ENCODE peak calls at places on chromosome 15, in eight cellular contexts. B, C, T, I, M, X, Y and R are unnamed samples.

GRCh38 chr15:77568014-77568959 is 64.4 kb downstream of the LINGO1 start:
- DNase-seq in B (no peak), C (no peak), T (no peak), I (no peak), M (no peak), X (no peak), Y (no peak), R (no peak)

GRCh38 chr15:50137330-50137761 is 18.3 kb upstream of the ATP8B4 start:
- DNase-seq in B (no peak), C (peak; percentile 86), T (peak; percentile 95), I (peak; percentile 94), M (no peak), X (no peak), Y (no peak), R (no peak)

GRCh38 chr15:52678036-52678467 is 1.1 kb downstream of the ATOSA start:
- DNase-seq in B (peak; percentile 73), C (no peak), T (peak; percentile 64), I (peak; percentile 67), M (peak; percentile 74), X (peak; percentile 83), Y (peak; percentile 54), R (no peak)

GRCh38 chr15:34327906-34328305 is 9.7 kb downstream of the SLC12A6 start:
- DNase-seq in B (no peak), C (no peak), T (no peak), I (no peak), M (no peak), X (no peak), Y (no peak), R (no peak)

GRCh38 chr15:101579766-101580165 is 72.4 kb downstream of the TM2D3 start:
- DNase-seq in B (no peak), C (no peak), T (no peak), I (peak; percentile 81), M (no peak), X (no peak), Y (no peak), R (no peak)

GRCh38 chr15:95940431-95940985 is 390.0 kb upstream of the NR2F2 start:
- DNase-seq in B (no peak), C (no peak), T (no peak), I (no peak), M (no peak), X (no peak), Y (peak; percentile 49), R (no peak)

GRCh38 chr15:41869770-41870688 is 23.8 kb downstream of the SPTBN5 start:
- DNase-seq in B (no peak), C (no peak), T (no peak), I (no peak), M (no peak), X (no peak), Y (no peak), R (no peak)

GRCh38 chr15:39273805-39274411 is 307.0 kb upstream of the THBS1 start:
- DNase-seq in B (no peak), C (no peak), T (peak; percentile 46), I (peak; percentile 94), M (no peak), X (peak; percentile 98), Y (no peak), R (no peak)

GRCh38 chr15:67815036-67815592 is 10.2 kb upstream of the SKOR1 start:
- DNase-seq in B (peak; percentile 19), C (no peak), T (no peak), I (no peak), M (no peak), X (no peak), Y (no peak), R (peak; percentile 10)

GRCh38 chr15:70053006-70053702 is 44.6 kb downstream of the TLE3 start:
- DNase-seq in B (peak; percentile 44), C (no peak), T (no peak), I (no peak), M (no peak), X (no peak), Y (no peak), R (peak; percentile 36)

GRCh38 chr15:89851665-89852341 is 37.2 kb upstream of the ANPEP start:
- DNase-seq in B (no peak), C (no peak), T (peak; percentile 25), I (no peak), M (no peak), X (no peak), Y (no peak), R (no peak)

GRCh38 chr15:64701482-64701881 is 73.9 kb downstream of the RBPMS2 start:
- DNase-seq in B (no peak), C (no peak), T (no peak), I (no peak), M (no peak), X (no peak), Y (no peak), R (no peak)

GRCh38 chr15:78093242-78094020 is 1.1 kb downstream of the SH2D7 start:
- DNase-seq in B (peak; percentile 51), C (no peak), T (peak; percentile 93), I (no peak), M (no peak), X (peak; percentile 25), Y (no peak), R (no peak)

GRCh38 chr15:86624261-86625036 is 544.8 kb downstream of the AGBL1 start:
- DNase-seq in B (no peak), C (no peak), T (peak; percentile 71), I (peak; percentile 93), M (peak; percentile 40), X (peak; percentile 50), Y (peak; percentile 58), R (no peak)

GRCh38 chr15:78012643-78013077 is 64.9 kb downstream of the TBC1D2B start:
- DNase-seq in B (no peak), C (no peak), T (no peak), I (peak; percentile 65), M (no peak), X (peak; percentile 98), Y (no peak), R (no peak)

GRCh38 chr15:33031324-33031736 is 163.2 kb downstream of the FMN1 start:
- DNase-seq in B (no peak), C (no peak), T (peak; percentile 50), I (no peak), M (no peak), X (peak; percentile 33), Y (no peak), R (no peak)

GRCh38 chr15:22839046-22839705 is 710 bp downstream of the NIPA2 start:
- DNase-seq in B (no peak), C (no peak), T (peak; percentile 24), I (no peak), M (no peak), X (no peak), Y (no peak), R (no peak)

GRCh38 chr15:69897471-69898237 is 200.1 kb downstream of the TLE3 start:
- DNase-seq in B (peak; percentile 63), C (no peak), T (no peak), I (no peak), M (no peak), X (no peak), Y (no peak), R (no peak)

GRCh38 chr15:72196409-72197044 is 1.1 kb downstream of the GRAMD2A start:
- DNase-seq in B (no peak), C (no peak), T (no peak), I (peak; percentile 35), M (no peak), X (no peak), Y (no peak), R (no peak)

GRCh38 chr15:40539030-40539429 is 25.8 kb downstream of the CCDC32 start:
- DNase-seq in B (no peak), C (no peak), T (no peak), I (no peak), M (no peak), X (no peak), Y (no peak), R (no peak)

GRCh38 chr15:52031542-52031941 is 12.5 kb downstream of the MAPK6 start:
- DNase-seq in B (no peak), C (no peak), T (no peak), I (peak; percentile 61), M (no peak), X (no peak), Y (no peak), R (no peak)

GRCh38 chr15:82572986-82573385 is 32.7 kb upstream of the RPS17 start:
- DNase-seq in B (no peak), C (no peak), T (peak; percentile 4), I (no peak), M (no peak), X (no peak), Y (no peak), R (no peak)
- TF ChIP-seq CTCF in B (no peak), C (no peak), T (no peak), I (no peak), M (no peak), X (no peak), Y (no peak), R (no peak)

DNA sequence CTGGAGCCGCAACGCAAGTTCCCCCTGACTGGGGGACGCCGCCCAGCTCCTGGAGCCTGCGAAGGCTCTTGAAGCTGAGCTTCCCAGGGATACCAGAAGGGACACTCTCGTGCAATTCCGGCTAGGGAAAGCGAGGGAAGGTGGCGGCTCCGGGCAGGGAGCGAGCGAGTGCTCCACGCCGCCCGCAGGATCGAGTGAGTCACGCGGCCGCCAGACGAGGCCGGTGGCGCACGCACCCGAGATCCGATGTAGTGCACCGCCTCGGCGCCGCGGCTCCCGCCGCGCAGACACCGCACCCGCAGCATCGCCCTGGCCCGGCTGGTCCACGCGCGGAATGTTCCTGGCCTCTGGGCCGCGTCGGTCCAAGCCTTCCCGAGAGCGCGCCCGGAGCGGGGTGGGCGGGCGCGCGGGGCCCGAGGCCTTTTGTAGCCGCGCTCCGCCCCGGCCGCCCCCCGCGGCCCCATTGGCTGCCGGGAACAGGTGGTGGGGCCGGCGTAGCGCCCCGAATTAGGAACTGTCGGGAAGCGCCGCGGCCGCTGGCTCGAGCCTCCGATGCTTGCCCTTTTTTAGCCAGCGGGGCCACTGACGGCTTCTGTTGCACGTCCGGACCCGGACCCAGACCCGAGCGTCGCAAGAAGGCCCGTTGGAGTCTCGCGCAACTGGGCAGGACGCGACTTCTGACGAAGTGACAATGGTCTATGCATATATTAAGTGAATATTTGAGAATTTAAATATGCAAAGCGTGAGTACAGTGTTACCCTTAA is at the start of gene GATM:
- DNase-seq in B (peak; percentile 90), C (no peak), T (peak; percentile 77), I (peak; percentile 78), M (peak; percentile 48), X (peak; percentile 85), Y (peak; percentile 77), R (peak; percentile 60)
- TF ChIP-seq CTCF in B (peak; percentile 25), C (no peak), T (peak; percentile 68), I (no peak), M (no peak), X (no peak), Y (peak; percentile 45), R (peak; percentile 12)

DNA sequence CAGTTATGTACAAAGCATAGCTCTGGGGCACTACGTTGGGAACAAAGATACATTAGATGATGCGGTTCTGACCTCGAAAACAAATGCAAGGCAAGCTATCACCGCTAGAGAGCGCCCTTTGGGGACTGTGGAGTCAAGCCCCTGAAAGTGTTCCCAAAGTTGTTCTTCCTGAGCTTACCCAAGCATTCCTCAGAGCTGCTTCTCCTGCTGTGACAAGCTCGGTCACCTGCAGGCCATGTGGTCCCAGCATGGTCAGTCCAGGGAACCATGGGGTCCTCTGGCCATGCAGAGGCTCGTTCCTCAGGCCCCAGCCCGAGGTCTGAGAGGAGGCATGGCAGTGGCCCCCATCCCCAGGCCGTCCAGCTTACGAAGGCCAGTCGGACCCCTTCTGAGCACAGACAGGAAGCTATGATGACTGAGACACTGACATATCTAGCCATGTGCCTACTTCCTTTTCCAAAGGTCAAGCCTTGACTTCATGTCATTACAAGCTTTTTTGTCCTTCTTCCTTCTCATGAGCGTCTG is 79.5 kb downstream of the ATP10A start:
- DNase-seq in B (peak; percentile 61), C (no peak), T (peak; percentile 37), I (peak; percentile 49), M (no peak), X (no peak), Y (peak; percentile 95), R (peak; percentile 67)
- TF ChIP-seq CTCF in B (no peak), C (peak; percentile 8), T (peak; percentile 37), I (peak; percentile 18), M (peak; percentile 32), X (no peak), Y (peak; percentile 72), R (peak; percentile 39)

GRCh38 chr15:36883705-36884355 is 216.5 kb downstream of the MEIS2 start:
- DNase-seq in B (peak; percentile 93), C (peak; percentile 63), T (peak; percentile 92), I (peak; percentile 79), M (peak; percentile 39), X (peak; percentile 88), Y (peak; percentile 93), R (no peak)
- TF ChIP-seq CTCF in B (peak; percentile 47), C (peak; percentile 85), T (peak; percentile 82), I (peak; percentile 69), M (no peak), X (peak; percentile 86), Y (peak; percentile 88), R (peak; percentile 64)